ENCODE peak calls at places on chromosome 18, in four cellular contexts. E is neuronal stem cell; Y is PC-9; C is CD8-positive, alpha-beta memory T cell. A is an unnamed sample.

GRCh38 chr18:48334845-48335244 is 74.3 kb downstream of the ZBTB7C start:
- DNase-seq in E (no peak), C (no peak), Y (no peak), A (no peak)

GRCh38 chr18:63422862-63423304 is 607 bp upstream of the VPS4B start:
- DNase-seq in C (no peak), Y (no peak), E (no peak), A (no peak)

GRCh38 chr18:53887447-53887846 is 337.0 kb downstream of the MBD2 start:
- DNase-seq in C (no peak), E (no peak), Y (no peak), A (no peak)

GRCh38 chr18:73947180-73947989 is 200.2 kb downstream of the FBXO15 start:
- DNase-seq in C (no peak), Y (no peak), E (no peak), A (no peak)

GRCh38 chr18:5073026-5073944 is 123.8 kb downstream of the AKAIN1 start:
- DNase-seq in C (no peak), E (peak; percentile 35), Y (no peak), A (peak; percentile 36)

GRCh38 chr18:55587341-55588000 is 521 bp downstream of the TCF4 start:
- DNase-seq in Y (no peak), E (no peak), C (no peak), A (peak; percentile 27)

GRCh38 chr18:74511823-74512222 is 15.7 kb downstream of the CNDP2 start:
- DNase-seq in E (no peak), C (no peak), Y (no peak), A (no peak)

GRCh38 chr18:30982285-30982992 is 60.1 kb downstream of the DSC3 start:
- DNase-seq in E (no peak), Y (no peak), C (no peak), A (no peak)

GRCh38 chr18:11981633-11982366 is 493 bp downstream of the IMPA2 start:
- DNase-seq in C (no peak), Y (no peak), E (peak; percentile 69), A (no peak)

GRCh38 chr18:49697757-49698595 is 115.4 kb downstream of the ACAA2 start:
- DNase-seq in E (peak; percentile 6), C (no peak), Y (no peak), A (peak; percentile 85)

GRCh38 chr18:9095297-9096012 is 7.0 kb upstream of the NDUFV2 start:
- DNase-seq in C (peak; percentile 10), Y (no peak), E (no peak), A (no peak)

GRCh38 chr18:62524443-62525200 is 1.8 kb downstream of the ZCCHC2 start:
- DNase-seq in Y (no peak), C (peak; percentile 50), E (no peak), A (peak; percentile 59)

GRCh38 chr18:75438891-75439290 is 11.4 kb upstream of the SMIM21 start:
- DNase-seq in C (no peak), E (no peak), Y (no peak), A (no peak)

GRCh38 chr18:79575891-79576685 is 103.5 kb upstream of the CTDP1 start:
- DNase-seq in E (no peak), C (no peak), Y (no peak), A (peak; percentile 52)

GRCh38 chr18:69469444-69469919 is 68.8 kb downstream of the DOK6 start:
- DNase-seq in Y (no peak), E (no peak), C (peak; percentile 4), A (peak; percentile 15)

GRCh38 chr18:79789901-79790885 is 7.5 kb upstream of the KCNG2 start:
- DNase-seq in Y (no peak), C (no peak), E (no peak), A (no peak)

GRCh38 chr18:9663377-9663776 is 44.7 kb upstream of the RAB31 start:
- DNase-seq in E (no peak), Y (no peak), C (no peak), A (no peak)

GRCh38 chr18:53796042-53796729 is 428.3 kb downstream of the MBD2 start:
- DNase-seq in E (no peak), Y (no peak), C (no peak), A (no peak)

GRCh38 chr18:50749945-50750344 is 69.9 kb downstream of the MRO start:
- DNase-seq in E (no peak), C (no peak), Y (no peak), A (peak; percentile 56)

GRCh38 chr18:73752546-73752945 is 395.1 kb downstream of the FBXO15 start:
- DNase-seq in Y (peak; percentile 53), C (no peak), E (no peak), A (no peak)

GRCh38 chr18:51734576-51734975 is 537.1 kb upstream of the MEX3C start:
- DNase-seq in C (no peak), E (no peak), Y (no peak), A (no peak)

GRCh38 chr18:44564922-44565321 is 115.8 kb upstream of the SETBP1 start:
- DNase-seq in C (no peak), E (no peak), Y (peak; percentile 76), A (no peak)

GRCh38 chr18:48771641-48772380 is 179.0 kb downstream of the SMAD7 start:
- DNase-seq in E (no peak), C (no peak), Y (no peak), A (no peak)

GRCh38 chr18:79046522-79046921 is 22.7 kb upstream of the ATP9B start:
- DNase-seq in Y (no peak), E (no peak), C (no peak), A (no peak)

GRCh38 chr18:50315100-50315871 is 27.8 kb upstream of the CXXC1 start:
- DNase-seq in C (no peak), Y (no peak), E (no peak), A (no peak)

GRCh38 chr18:44743626-44744025 is 62.9 kb downstream of the SETBP1 start:
- DNase-seq in E (no peak), C (no peak), Y (no peak), A (no peak)

GRCh38 chr18:79588636-79589481 is 90.7 kb upstream of the CTDP1 start:
- DNase-seq in C (no peak), E (peak; percentile 41), Y (no peak), A (no peak)

GRCh38 chr18:46324556-46324955 is 220.4 kb downstream of the HAUS1 start:
- DNase-seq in C (no peak), Y (peak; percentile 72), E (no peak), A (no peak)

GRCh38 chr18:78713064-78713463 is 266.6 kb upstream of the SALL3 start:
- DNase-seq in Y (no peak), C (no peak), E (peak; percentile 63), A (no peak)

GRCh38 chr18:34801769-34802168 is 91.7 kb downstream of the DTNA start:
- DNase-seq in E (no peak), Y (no peak), C (no peak), A (no peak)

GRCh38 chr18:62420151-62420512 is 95.0 kb downstream of the TNFRSF11A start:
- DNase-seq in C (no peak), E (no peak), Y (no peak), A (no peak)

GRCh38 chr18:9803698-9804516 is 81.9 kb upstream of the TXNDC2 start:
- DNase-seq in C (no peak), E (no peak), Y (no peak), A (no peak)

GRCh38 chr18:72700961-72701710 is 157.0 kb upstream of the CBLN2 start:
- DNase-seq in E (no peak), C (no peak), Y (peak; percentile 45), A (no peak)

GRCh38 chr18:37484893-37485834 is 80.4 kb downstream of the CELF4 start:
- DNase-seq in Y (no peak), C (no peak), E (peak; percentile 42), A (no peak)
- H3K4me3 ChIP-seq in Y (no peak overlapping the region), C (no peak overlapping the region), E (peak overlapping the region; percentile 38), A (no peak overlapping the region)

GRCh38 chr18:40531061-40531460 is 1424.0 kb upstream of the PIK3C3 start:
- DNase-seq in E (no peak), Y (no peak), C (no peak), A (no peak)

GRCh38 chr18:40529478-40529877 is 1425.6 kb upstream of the PIK3C3 start:
- DNase-seq in Y (no peak), E (no peak), C (no peak), A (no peak)

GRCh38 chr18:40534748-40535147 is 1420.3 kb upstream of the PIK3C3 start:
- DNase-seq in E (no peak), C (no peak), Y (no peak), A (no peak)
- H3K36me3 ChIP-seq in E (no peaks in the 10 kb centered on the region), C (no peaks in the 10 kb centered on the region), Y (no peaks in the 10 kb centered on the region), A (no peaks in the 10 kb centered on the region)

DNA sequence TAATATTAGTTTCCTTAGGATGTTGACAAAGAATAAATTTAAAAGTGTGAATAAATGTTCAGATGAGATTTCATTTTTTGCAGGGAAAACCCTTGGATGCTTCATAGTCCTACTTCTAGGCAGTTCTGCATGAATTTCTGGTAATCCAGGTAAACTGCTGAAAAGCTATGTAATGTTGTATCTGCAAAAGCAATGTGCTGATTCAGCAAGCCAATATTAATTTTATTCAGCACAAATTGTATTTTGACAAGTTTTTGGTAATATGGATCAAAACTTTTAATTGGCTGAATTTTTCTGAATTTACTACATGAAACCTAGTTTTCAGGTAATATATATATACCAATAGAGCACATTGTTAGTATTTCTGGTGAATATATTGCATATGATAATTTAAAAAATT is 17.8 kb upstream of the RBBP8 start:
- DNase-seq in E (no peak), Y (no peak), C (no peak), A (no peak)
- H3K4me3 ChIP-seq in E (no peak overlapping the region), Y (no peak overlapping the region), C (no peak overlapping the region), A (no peak overlapping the region)

DNA sequence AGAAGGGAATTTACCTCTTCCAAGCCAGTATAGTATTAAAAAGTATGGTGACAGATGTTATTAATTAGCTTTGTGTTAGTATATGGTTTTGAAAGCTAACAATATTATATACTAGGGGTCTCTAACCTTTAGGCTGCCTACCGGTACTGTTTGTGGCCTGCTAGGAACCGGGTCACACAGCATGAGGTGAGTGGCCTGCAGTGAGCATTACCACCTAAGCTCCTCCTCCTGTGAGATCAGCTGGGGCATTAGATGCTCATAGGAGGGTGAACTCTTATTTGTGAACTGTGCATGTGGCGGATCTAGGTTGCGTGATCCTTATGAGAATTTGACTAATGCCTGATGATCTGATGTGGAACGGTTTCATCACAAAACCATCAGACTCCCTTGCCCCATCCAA is 583.4 kb upstream of the CDH2 start:
- DNase-seq in E (no peak), Y (no peak), C (no peak), A (no peak)
- H3K36me3 ChIP-seq in E (no peaks in the 10 kb centered on the region), Y (no peaks in the 10 kb centered on the region), C (no peaks in the 10 kb centered on the region), A (no peaks in the 10 kb centered on the region)

GRCh38 chr18:58362829-58363231 is 266.1 kb downstream of the ALPK2 start:
- DNase-seq in C (no peak), Y (no peak), E (no peak), A (no peak)
- H3K4me3 ChIP-seq in C (no peak overlapping the region), Y (no peak overlapping the region), E (no peak overlapping the region), A (no peak overlapping the region)

GRCh38 chr18:2917255-2918047 is 70.6 kb downstream of the EMILIN2 start:
- DNase-seq in Y (no peak), C (no peak), E (no peak), A (no peak)
- H3K36me3 ChIP-seq in Y (peaks cover 4% of the 10 kb centered on the region), C (peaks cover 51% of the 10 kb centered on the region), E (peaks cover 33% of the 10 kb centered on the region), A (peaks cover 30% of the 10 kb centered on the region)

GRCh38 chr18:6488956-6489355 is 74.2 kb upstream of the L3MBTL4 start:
- DNase-seq in C (no peak), Y (no peak), E (no peak), A (no peak)
- H3K4me3 ChIP-seq in C (no peak overlapping the region), Y (no peak overlapping the region), E (no peak overlapping the region), A (no peak overlapping the region)

DNA sequence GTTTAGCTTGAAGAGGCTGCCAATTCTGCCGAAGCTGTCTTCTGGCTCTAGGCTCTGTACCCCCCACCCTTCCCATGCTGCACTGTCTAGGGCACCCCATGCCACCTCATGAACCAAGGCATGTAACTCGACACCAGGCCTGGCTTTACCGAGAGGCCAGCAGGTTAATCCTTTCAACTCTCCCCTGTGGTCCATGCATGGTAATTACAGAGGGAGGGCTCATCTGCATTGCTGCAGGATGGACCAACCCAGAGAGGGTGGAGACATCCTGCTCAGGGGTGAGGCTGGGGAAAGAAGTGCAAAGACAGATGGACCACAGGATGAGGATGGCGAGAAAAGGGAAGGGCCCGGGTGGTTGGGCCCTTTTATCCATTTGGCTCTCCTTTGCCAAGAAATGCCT is 65.8 kb downstream of the KCTD1 start:
- DNase-seq in Y (peak; percentile 80), E (no peak), C (no peak), A (peak; percentile 26)
- H3K36me3 ChIP-seq in Y (no peaks in the 10 kb centered on the region), E (no peaks in the 10 kb centered on the region), C (no peaks in the 10 kb centered on the region), A (no peaks in the 10 kb centered on the region)